ENCODE peak calls at places on chromosomes 6 and 20, in six cellular contexts. J is BE2C, K is breast epithelium, L is OCI-LY7, S is right atrium auricular region, C is heart right ventricle. R is an unnamed sample.
A peak's percentile ranks its signal among the peaks of the same experiment; 100 is the strongest.

GRCh38 chr6:82818727-82819126 is 246.9 kb downstream of the UBE3D start:
- DNase-seq in J (no peak), K (no peak), L (no peak), S (no peak), C (no peak), R (no peak)

GRCh38 chr6:34151321-34152041 is 5.6 kb upstream of the GRM4 start:
- DNase-seq in J (no peak), K (no peak), L (peak; percentile 12), S (no peak), C (no peak), R (no peak)

GRCh38 chr6:6315660-6316059 is 4.8 kb downstream of the F13A1 start:
- DNase-seq in J (peak; percentile 40), K (peak; percentile 19), L (peak; percentile 54), S (no peak), C (no peak), R (no peak)

GRCh38 chr6:102389994-102390393 is 996.5 kb downstream of the GRIK2 start:
- DNase-seq in J (peak; percentile 77), K (no peak), L (no peak), S (no peak), C (no peak), R (no peak)

GRCh38 chr6:20211941-20212391 is 303 bp downstream of the MBOAT1 start:
- DNase-seq in J (no peak), K (peak; percentile 32), L (no peak), S (no peak), C (no peak), R (peak; percentile 72)

GRCh38 chr20:6122111-6122872 is 538 bp downstream of the FERMT1 start:
- DNase-seq in J (no peak), K (no peak), L (no peak), S (no peak), C (no peak), R (no peak)

GRCh38 chr20:39855799-39856198 is 833.2 kb downstream of the MAFB start:
- DNase-seq in J (no peak), K (no peak), L (no peak), S (no peak), C (no peak), R (no peak)

GRCh38 chr20:3890410-3890751 is 1.2 kb downstream of the PANK2 start:
- DNase-seq in J (no peak), K (no peak), L (peak; percentile 39), S (no peak), C (no peak), R (no peak)

GRCh38 chr6:11711994-11712698 is 66.5 kb downstream of the ADTRP start:
- DNase-seq in J (no peak), K (no peak), L (no peak), S (no peak), C (no peak), R (no peak)

GRCh38 chr6:40906759-40907158 is 132.3 kb downstream of the UNC5CL start:
- DNase-seq in J (no peak), K (no peak), L (no peak), S (no peak), C (no peak), R (no peak)

GRCh38 chr6:34332255-34333198 is 59.9 kb downstream of the NUDT3 start:
- DNase-seq in J (no peak), K (no peak), L (peak; percentile 17), S (no peak), C (no peak), R (no peak)

GRCh38 chr20:37979021-37979985 is 54.0 kb downstream of the TTI1 start:
- DNase-seq in J (no peak), K (no peak), L (no peak), S (peak; percentile 36), C (no peak), R (peak; percentile 40)

GRCh38 chr20:56504373-56505005 is 20.1 kb upstream of the FAM209A start:
- DNase-seq in J (no peak), K (no peak), L (no peak), S (no peak), C (no peak), R (no peak)

GRCh38 chr20:61938839-61939690 is 126.6 kb downstream of the TAF4 start:
- DNase-seq in J (no peak), K (no peak), L (no peak), S (no peak), C (peak; percentile 6), R (no peak)

GRCh38 chr6:31468316-31468715 is 29.6 kb upstream of the MICB start:
- DNase-seq in J (no peak), K (no peak), L (no peak), S (no peak), C (no peak), R (no peak)

GRCh38 chr20:36969478-36970186 is 18.1 kb upstream of the SAMHD1 start:
- DNase-seq in J (no peak), K (no peak), L (no peak), S (no peak), C (no peak), R (no peak)

GRCh38 chr6:122890250-122890649 is 101.2 kb downstream of the SMPDL3A start:
- DNase-seq in J (no peak), K (no peak), L (no peak), S (no peak), C (no peak), R (no peak)

GRCh38 chr20:45300961-45301360 is 5.7 kb upstream of the RBPJL start:
- DNase-seq in J (peak; percentile 74), K (no peak), L (peak; percentile 37), S (no peak), C (no peak), R (no peak)

GRCh38 chr6:7410801-7411200 is 21.2 kb downstream of the RIOK1 start:
- DNase-seq in J (no peak), K (no peak), L (no peak), S (no peak), C (no peak), R (no peak)

GRCh38 chr20:21901470-21902275 is 196.2 kb downstream of the PAX1 start:
- DNase-seq in J (no peak), K (no peak), L (no peak), S (peak; percentile 82), C (peak; percentile 52), R (no peak)

GRCh38 chr6:99522531-99522930 is 7.3 kb upstream of the USP45 start:
- DNase-seq in J (no peak), K (no peak), L (no peak), S (no peak), C (no peak), R (no peak)

GRCh38 chr6:17394192-17394611 is 807 bp downstream of the CAP2 start:
- DNase-seq in J (no peak), K (peak; percentile 48), L (no peak), S (peak; percentile 60), C (peak; percentile 23), R (peak; percentile 70)

GRCh38 chr20:33252460-33252859 is 16.7 kb downstream of the BPIFA1 start:
- DNase-seq in J (no peak), K (no peak), L (no peak), S (no peak), C (no peak), R (no peak)

GRCh38 chr20:33249456-33249855 is 13.7 kb downstream of the BPIFA1 start:
- DNase-seq in J (no peak), K (no peak), L (no peak), S (no peak), C (no peak), R (no peak)

GRCh38 chr20:33250666-33251065 is 14.9 kb downstream of the BPIFA1 start:
- DNase-seq in J (no peak), K (no peak), L (no peak), S (no peak), C (no peak), R (no peak)

GRCh38 chr20:33255005-33255404 is 19.2 kb downstream of the BPIFA1 start:
- DNase-seq in J (no peak), K (no peak), L (no peak), S (no peak), C (no peak), R (no peak)

GRCh38 chr20:33251496-33251895 is 15.7 kb downstream of the BPIFA1 start:
- DNase-seq in J (no peak), K (no peak), L (no peak), S (no peak), C (no peak), R (no peak)
- TF ChIP-seq CTCF in J (no peak), K (no peak), L (no peak), S (no peak), C (no peak), R (no peak)

GRCh38 chr20:33169176-33169794 is 1.3 kb downstream of the BPIFA2 start:
- DNase-seq in J (no peak), K (no peak), L (peak; percentile 4), S (no peak), C (no peak), R (no peak)
- TF ChIP-seq CTCF in J (peak; percentile 78), K (no peak), L (peak; percentile 84), S (no peak), C (no peak), R (peak; percentile 78)

DNA sequence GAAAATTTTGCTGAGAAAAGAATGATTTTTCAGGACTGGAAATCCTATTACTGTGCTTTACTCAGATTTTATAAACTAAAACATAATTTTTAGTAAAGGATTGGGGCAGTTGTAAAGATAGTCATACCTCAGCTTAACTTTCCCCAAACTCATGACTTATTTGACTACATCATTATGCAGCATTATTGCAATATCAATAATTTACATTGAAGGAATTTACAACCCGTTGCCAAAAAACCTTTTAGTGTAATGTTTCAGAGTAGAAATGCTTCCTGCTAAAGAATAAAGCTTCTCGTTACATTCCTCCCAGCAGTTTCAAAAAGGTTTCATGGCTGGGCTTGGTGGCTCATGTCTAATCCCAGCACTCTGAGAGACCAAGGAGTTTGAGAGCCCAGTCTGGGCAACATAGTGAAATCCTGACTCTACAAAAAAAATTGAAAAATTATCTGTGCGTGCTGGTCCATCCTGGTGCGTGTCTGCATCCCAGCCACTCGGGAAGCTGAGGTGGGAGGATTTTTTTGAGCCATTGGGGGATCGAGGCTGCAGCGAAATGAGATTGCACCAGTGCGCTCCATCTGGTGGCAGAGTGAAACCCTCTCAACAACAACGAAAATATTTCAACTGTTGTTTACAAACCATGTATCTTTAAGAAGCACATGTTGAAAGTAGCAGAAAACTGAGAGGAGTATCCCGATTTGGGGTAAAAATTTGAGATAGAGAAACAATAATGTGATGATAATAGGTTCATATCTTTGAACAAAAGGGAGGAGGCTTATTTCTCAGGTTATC is 4.4 kb downstream of the AMD1 start:
- DNase-seq in J (peak; percentile 44), K (no peak), L (peak; percentile 54), S (no peak), C (no peak), R (no peak)
- TF ChIP-seq CTCF in J (peak; percentile 73), K (no peak), L (peak; percentile 88), S (peak; percentile 63), C (peak; percentile 59), R (peak; percentile 66)

DNA sequence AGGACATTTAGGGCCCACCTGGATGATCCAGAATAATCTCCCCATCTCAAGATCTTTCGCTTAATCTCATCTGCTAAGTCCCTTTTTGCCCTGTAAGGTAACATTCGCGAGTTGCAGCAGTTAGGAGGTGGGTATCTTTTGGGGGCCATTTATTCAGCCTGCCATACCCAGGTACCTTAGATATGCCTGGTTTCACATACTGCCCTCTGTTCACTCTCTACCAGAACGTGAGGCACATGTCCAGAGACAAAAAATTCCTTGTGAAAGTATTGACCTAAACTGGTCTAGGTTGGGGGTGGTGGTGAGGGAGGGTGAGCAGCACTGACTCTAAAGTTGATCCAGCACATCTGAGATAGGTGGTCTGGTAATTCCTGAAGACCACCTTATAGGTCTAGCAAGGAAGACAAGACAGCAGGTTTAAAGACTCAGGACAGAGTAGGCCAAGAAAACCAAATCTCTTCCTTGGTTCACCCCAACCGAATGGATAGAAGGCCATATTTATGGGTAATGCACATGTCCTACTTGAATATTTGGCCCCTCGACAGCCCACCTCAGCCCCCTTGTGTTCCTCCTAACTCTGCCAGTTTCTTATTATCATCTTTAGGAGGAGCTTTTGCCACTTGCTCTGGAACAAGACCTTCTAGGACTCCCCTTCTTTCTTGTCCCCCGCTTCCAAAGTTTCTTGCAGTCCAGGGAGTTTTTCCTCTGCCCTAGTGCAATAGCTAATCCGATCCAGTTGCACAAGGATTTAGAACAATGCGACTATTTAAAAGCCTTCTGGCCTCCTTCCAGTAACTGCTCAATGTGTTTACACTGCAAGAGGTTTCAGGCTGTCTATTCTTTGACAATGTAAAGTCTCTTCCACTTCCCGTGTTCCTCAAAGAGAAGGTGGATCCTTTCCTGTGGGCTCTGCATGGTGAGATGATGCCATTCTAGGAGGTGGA is 213.0 kb upstream of the LAMP5 start:
- DNase-seq in J (no peak), K (peak; percentile 23), L (no peak), S (no peak), C (no peak), R (no peak)
- TF ChIP-seq CTCF in J (no peak), K (no peak), L (no peak), S (no peak), C (no peak), R (no peak)